ENCODE peak calls at places on chromosomes 13 and 19, in six cellular contexts. One of them, this sample, is unnamed.

GRCh38 chr19:58474997-58475713 is 997 bp upstream of the ZNF446 start:
- DNase-seq in AG10803: no peak
- DNase-seq in ovary: no peak
- DNase-seq in tibial nerve: no peak
- DNase-seq in psoas muscle: no peak
- DNase-seq in naive thymus-derived CD4-positive, alpha-beta T cell: no peak
- DNase-seq in this sample: no peak

GRCh38 chr19:2610637-2611482 is 91.6 kb downstream of the GNG7 start:
- DNase-seq in ovary: peak
- DNase-seq in AG10803: peak
- DNase-seq in tibial nerve: peak
- DNase-seq in psoas muscle: peak
- DNase-seq in naive thymus-derived CD4-positive, alpha-beta T cell: peak
- DNase-seq in this sample: no peak

GRCh38 chr13:44125943-44126469 is 246.3 kb downstream of the LACC1 start:
- DNase-seq in naive thymus-derived CD4-positive, alpha-beta T cell: no peak
- DNase-seq in ovary: no peak
- DNase-seq in tibial nerve: no peak
- DNase-seq in psoas muscle: no peak
- DNase-seq in AG10803: peak
- DNase-seq in this sample: no peak

GRCh38 chr13:23551213-23552008 is 18.8 kb upstream of the TNFRSF19 start:
- DNase-seq in naive thymus-derived CD4-positive, alpha-beta T cell: no peak
- DNase-seq in ovary: no peak
- DNase-seq in AG10803: no peak
- DNase-seq in tibial nerve: no peak
- DNase-seq in psoas muscle: no peak
- DNase-seq in this sample: no peak

GRCh38 chr13:93244918-93245280 is 18.3 kb downstream of the GPC6 start:
- DNase-seq in psoas muscle: no peak
- DNase-seq in tibial nerve: no peak
- DNase-seq in naive thymus-derived CD4-positive, alpha-beta T cell: no peak
- DNase-seq in ovary: no peak
- DNase-seq in AG10803: peak
- DNase-seq in this sample: no peak

GRCh38 chr13:102399791-102400618 is 1.8 kb downstream of the FGF14 start:
- DNase-seq in naive thymus-derived CD4-positive, alpha-beta T cell: no peak
- DNase-seq in AG10803: peak
- DNase-seq in ovary: no peak
- DNase-seq in tibial nerve: no peak
- DNase-seq in psoas muscle: peak
- DNase-seq in this sample: no peak

GRCh38 chr13:45003417-45003816 is 14.1 kb downstream of the GPALPP1 start:
- DNase-seq in AG10803: no peak
- DNase-seq in naive thymus-derived CD4-positive, alpha-beta T cell: no peak
- DNase-seq in psoas muscle: no peak
- DNase-seq in ovary: no peak
- DNase-seq in tibial nerve: no peak
- DNase-seq in this sample: no peak

GRCh38 chr19:42023121-42023942 is 29.3 kb upstream of the ATP1A3 start:
- DNase-seq in tibial nerve: no peak
- DNase-seq in psoas muscle: no peak
- DNase-seq in AG10803: peak
- DNase-seq in naive thymus-derived CD4-positive, alpha-beta T cell: no peak
- DNase-seq in ovary: no peak
- DNase-seq in this sample: peak

GRCh38 chr13:49629196-49629938 is 1.1 kb downstream of the ARL11 start:
- DNase-seq in AG10803: no peak
- DNase-seq in ovary: no peak
- DNase-seq in tibial nerve: no peak
- DNase-seq in psoas muscle: no peak
- DNase-seq in naive thymus-derived CD4-positive, alpha-beta T cell: no peak
- DNase-seq in this sample: no peak

GRCh38 chr19:22617614-22618325 is 16.4 kb upstream of the ZNF492 start:
- DNase-seq in ovary: peak
- DNase-seq in psoas muscle: peak
- DNase-seq in naive thymus-derived CD4-positive, alpha-beta T cell: no peak
- DNase-seq in tibial nerve: no peak
- DNase-seq in AG10803: no peak
- DNase-seq in this sample: no peak

GRCh38 chr19:48506138-48506733 is 5.4 kb downstream of the LMTK3 start:
- DNase-seq in ovary: no peak
- DNase-seq in tibial nerve: no peak
- DNase-seq in AG10803: peak
- DNase-seq in naive thymus-derived CD4-positive, alpha-beta T cell: peak
- DNase-seq in psoas muscle: no peak
- DNase-seq in this sample: peak

GRCh38 chr13:106513025-106513424 is 22.4 kb downstream of the EFNB2 start:
- DNase-seq in ovary: no peak
- DNase-seq in AG10803: no peak
- DNase-seq in naive thymus-derived CD4-positive, alpha-beta T cell: no peak
- DNase-seq in tibial nerve: no peak
- DNase-seq in psoas muscle: no peak
- DNase-seq in this sample: no peak

GRCh38 chr13:96417956-96418355 is 328.0 kb downstream of the HS6ST3 start:
- DNase-seq in AG10803: no peak
- DNase-seq in naive thymus-derived CD4-positive, alpha-beta T cell: no peak
- DNase-seq in ovary: no peak
- DNase-seq in tibial nerve: no peak
- DNase-seq in psoas muscle: no peak
- DNase-seq in this sample: no peak

GRCh38 chr13:101417043-101417406 is 717 bp upstream of the NALCN start:
- DNase-seq in ovary: no peak
- DNase-seq in psoas muscle: no peak
- DNase-seq in tibial nerve: no peak
- DNase-seq in naive thymus-derived CD4-positive, alpha-beta T cell: no peak
- DNase-seq in AG10803: no peak
- DNase-seq in this sample: no peak

GRCh38 chr13:34721631-34722144 is 220.4 kb upstream of the NBEA start:
- DNase-seq in naive thymus-derived CD4-positive, alpha-beta T cell: no peak
- DNase-seq in tibial nerve: no peak
- DNase-seq in AG10803: no peak
- DNase-seq in ovary: no peak
- DNase-seq in psoas muscle: no peak
- DNase-seq in this sample: no peak

GRCh38 chr19:6718741-6719539 is 1.5 kb downstream of the C3 start:
- DNase-seq in ovary: peak
- DNase-seq in naive thymus-derived CD4-positive, alpha-beta T cell: peak
- DNase-seq in AG10803: peak
- DNase-seq in psoas muscle: peak
- DNase-seq in tibial nerve: no peak
- DNase-seq in this sample: peak

GRCh38 chr13:46759861-46760260 is 37.1 kb downstream of the ESD start:
- DNase-seq in psoas muscle: no peak
- DNase-seq in naive thymus-derived CD4-positive, alpha-beta T cell: no peak
- DNase-seq in tibial nerve: no peak
- DNase-seq in AG10803: peak
- DNase-seq in ovary: no peak
- DNase-seq in this sample: no peak

GRCh38 chr19:8342316-8342683 is 762 bp downstream of the KANK3 start:
- DNase-seq in ovary: no peak
- DNase-seq in naive thymus-derived CD4-positive, alpha-beta T cell: no peak
- DNase-seq in psoas muscle: no peak
- DNase-seq in AG10803: no peak
- DNase-seq in tibial nerve: no peak
- DNase-seq in this sample: no peak

GRCh38 chr19:8340341-8341096 is 2.5 kb downstream of the KANK3 start:
- DNase-seq in psoas muscle: peak
- DNase-seq in tibial nerve: no peak
- DNase-seq in ovary: peak
- DNase-seq in AG10803: no peak
- DNase-seq in naive thymus-derived CD4-positive, alpha-beta T cell: no peak
- DNase-seq in this sample: no peak

GRCh38 chr19:8338835-8339234 is 4.2 kb downstream of the KANK3 start:
- DNase-seq in naive thymus-derived CD4-positive, alpha-beta T cell: no peak
- DNase-seq in psoas muscle: no peak
- DNase-seq in AG10803: no peak
- DNase-seq in ovary: no peak
- DNase-seq in tibial nerve: no peak
- DNase-seq in this sample: no peak

GRCh38 chr19:8342684-8343482 is at the start of gene KANK3:
- DNase-seq in tibial nerve: peak
- DNase-seq in ovary: peak
- DNase-seq in psoas muscle: peak
- DNase-seq in naive thymus-derived CD4-positive, alpha-beta T cell: peak
- DNase-seq in AG10803: peak
- DNase-seq in this sample: peak

GRCh38 chr19:8343483-8343844 is 402 bp upstream of the KANK3 start:
- DNase-seq in psoas muscle: no peak
- DNase-seq in AG10803: no peak
- DNase-seq in ovary: no peak
- DNase-seq in tibial nerve: no peak
- DNase-seq in naive thymus-derived CD4-positive, alpha-beta T cell: no peak
- DNase-seq in this sample: no peak
- H3K4me3 ChIP-seq in psoas muscle: peak
- H3K4me3 ChIP-seq in AG10803: no peak
- H3K4me3 ChIP-seq in ovary: no peak
- H3K4me3 ChIP-seq in tibial nerve: peak
- H3K4me3 ChIP-seq in naive thymus-derived CD4-positive, alpha-beta T cell: peak
- H3K4me3 ChIP-seq in this sample: peak

DNA sequence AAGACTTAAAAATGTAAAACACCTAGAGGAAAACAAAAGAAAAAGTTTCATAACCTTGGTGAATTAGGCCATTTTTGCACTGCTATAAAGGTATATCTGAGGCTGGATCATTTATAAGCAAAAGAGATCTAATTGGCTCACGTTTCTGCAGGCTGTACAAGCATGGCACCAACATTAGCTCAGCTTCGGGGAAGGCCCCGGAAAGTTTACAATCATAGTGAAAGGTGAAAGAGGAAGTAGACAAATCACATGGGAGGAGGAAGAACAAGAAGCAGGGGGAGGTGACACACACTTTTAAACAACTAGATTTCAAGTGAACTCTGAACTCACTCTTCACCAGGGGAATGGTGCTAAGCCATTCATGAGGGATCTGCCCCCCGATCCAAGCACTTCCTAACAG is 1358.5 kb upstream of the PCDH9 start:
- DNase-seq in ovary: no peak
- DNase-seq in tibial nerve: no peak
- DNase-seq in naive thymus-derived CD4-positive, alpha-beta T cell: no peak
- DNase-seq in psoas muscle: no peak
- DNase-seq in AG10803: no peak
- DNase-seq in this sample: no peak
- H3K4me3 ChIP-seq in ovary: no peak
- H3K4me3 ChIP-seq in tibial nerve: no peak
- H3K4me3 ChIP-seq in naive thymus-derived CD4-positive, alpha-beta T cell: no peak
- H3K4me3 ChIP-seq in psoas muscle: no peak
- H3K4me3 ChIP-seq in AG10803: no peak
- H3K4me3 ChIP-seq in this sample: no peak

GRCh38 chr19:1507192-1507660 is 5.6 kb downstream of the ADAMTSL5 start:
- DNase-seq in tibial nerve: no peak
- DNase-seq in naive thymus-derived CD4-positive, alpha-beta T cell: no peak
- DNase-seq in ovary: peak
- DNase-seq in psoas muscle: no peak
- DNase-seq in AG10803: no peak
- DNase-seq in this sample: no peak
- H3K4me3 ChIP-seq in tibial nerve: no peak
- H3K4me3 ChIP-seq in naive thymus-derived CD4-positive, alpha-beta T cell: peak
- H3K4me3 ChIP-seq in ovary: peak
- H3K4me3 ChIP-seq in psoas muscle: peak
- H3K4me3 ChIP-seq in AG10803: peak
- H3K4me3 ChIP-seq in this sample: peak

GRCh38 chr13:99356216-99357089 is 49.3 kb upstream of the GPR183 start:
- DNase-seq in tibial nerve: peak
- DNase-seq in psoas muscle: no peak
- DNase-seq in naive thymus-derived CD4-positive, alpha-beta T cell: peak
- DNase-seq in ovary: peak
- DNase-seq in AG10803: peak
- DNase-seq in this sample: peak

GRCh38 chr13:99357149-99357596 is 50.0 kb upstream of the GPR183 start:
- DNase-seq in psoas muscle: no peak
- DNase-seq in ovary: no peak
- DNase-seq in tibial nerve: no peak
- DNase-seq in AG10803: peak
- DNase-seq in naive thymus-derived CD4-positive, alpha-beta T cell: peak
- DNase-seq in this sample: no peak

GRCh38 chr13:99353836-99354235 is 46.6 kb upstream of the GPR183 start:
- DNase-seq in psoas muscle: no peak
- DNase-seq in AG10803: peak
- DNase-seq in naive thymus-derived CD4-positive, alpha-beta T cell: no peak
- DNase-seq in ovary: no peak
- DNase-seq in tibial nerve: no peak
- DNase-seq in this sample: no peak

GRCh38 chr13:99354371-99354951 is 47.3 kb upstream of the GPR183 start:
- DNase-seq in ovary: no peak
- DNase-seq in AG10803: peak
- DNase-seq in tibial nerve: no peak
- DNase-seq in naive thymus-derived CD4-positive, alpha-beta T cell: no peak
- DNase-seq in psoas muscle: no peak
- DNase-seq in this sample: no peak

GRCh38 chr13:99355267-99356215 is 48.3 kb upstream of the GPR183 start:
- DNase-seq in psoas muscle: no peak
- DNase-seq in AG10803: no peak
- DNase-seq in naive thymus-derived CD4-positive, alpha-beta T cell: no peak
- DNase-seq in ovary: no peak
- DNase-seq in tibial nerve: no peak
- DNase-seq in this sample: no peak
- H3K4me3 ChIP-seq in psoas muscle: peak
- H3K4me3 ChIP-seq in AG10803: peak
- H3K4me3 ChIP-seq in naive thymus-derived CD4-positive, alpha-beta T cell: peak
- H3K4me3 ChIP-seq in ovary: no peak
- H3K4me3 ChIP-seq in tibial nerve: no peak
- H3K4me3 ChIP-seq in this sample: no peak

DNA sequence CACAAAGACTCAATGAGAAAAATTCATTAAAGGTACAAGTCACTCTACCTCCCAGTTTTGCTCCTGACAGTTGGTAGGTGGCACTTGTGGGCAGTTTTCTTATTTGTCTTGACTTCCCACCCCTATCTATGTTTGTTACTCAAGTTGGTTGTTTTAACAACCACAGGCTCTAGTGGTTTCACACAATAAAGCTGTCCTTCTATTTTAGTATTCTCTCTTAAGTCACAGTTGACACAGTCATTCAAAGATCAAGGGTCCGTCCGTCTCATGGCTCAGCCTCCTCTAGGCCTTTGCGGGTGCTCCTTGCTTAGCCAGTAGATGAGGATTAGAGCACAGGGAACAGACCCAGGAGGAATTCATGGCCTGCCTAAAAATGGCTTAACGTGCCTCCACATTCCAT is 573.8 kb downstream of the IRS2 start:
- DNase-seq in naive thymus-derived CD4-positive, alpha-beta T cell: no peak
- DNase-seq in ovary: no peak
- DNase-seq in tibial nerve: no peak
- DNase-seq in AG10803: no peak
- DNase-seq in psoas muscle: no peak
- DNase-seq in this sample: no peak
- H3K4me3 ChIP-seq in naive thymus-derived CD4-positive, alpha-beta T cell: no peak
- H3K4me3 ChIP-seq in ovary: no peak
- H3K4me3 ChIP-seq in tibial nerve: no peak
- H3K4me3 ChIP-seq in AG10803: no peak
- H3K4me3 ChIP-seq in psoas muscle: no peak
- H3K4me3 ChIP-seq in this sample: no peak